ENCODE peak calls at places on chromosomes 13 and 19, in eight cellular contexts. One of them, this sample, is unnamed.

GRCh38 chr19:15101479-15102082 is 5.6 kb upstream of the SYDE1 start:
- DNase-seq in epithelial cell of proximal tubule: no peak
- DNase-seq in coronary artery: no peak
- DNase-seq in BE2C: peak
- DNase-seq in Panc1: peak
- DNase-seq in neural progenitor cell: peak
- DNase-seq in bronchial epithelial cell: peak
- DNase-seq in retinal pigment epithelial cell: no peak
- DNase-seq in this sample: no peak

GRCh38 chr13:73138967-73139491 is 80.2 kb downstream of the KLF5 start:
- DNase-seq in neural progenitor cell: no peak
- DNase-seq in coronary artery: no peak
- DNase-seq in epithelial cell of proximal tubule: no peak
- DNase-seq in Panc1: no peak
- DNase-seq in retinal pigment epithelial cell: no peak
- DNase-seq in bronchial epithelial cell: peak
- DNase-seq in BE2C: no peak
- DNase-seq in this sample: no peak

GRCh38 chr13:45441633-45442032 is 23.1 kb upstream of the COG3 start:
- DNase-seq in epithelial cell of proximal tubule: no peak
- DNase-seq in coronary artery: no peak
- DNase-seq in bronchial epithelial cell: peak
- DNase-seq in neural progenitor cell: no peak
- DNase-seq in BE2C: no peak
- DNase-seq in Panc1: no peak
- DNase-seq in retinal pigment epithelial cell: no peak
- DNase-seq in this sample: no peak

GRCh38 chr19:46068345-46069258 is 27.8 kb upstream of the IGFL4 start:
- DNase-seq in coronary artery: no peak
- DNase-seq in epithelial cell of proximal tubule: peak
- DNase-seq in Panc1: no peak
- DNase-seq in retinal pigment epithelial cell: peak
- DNase-seq in bronchial epithelial cell: peak
- DNase-seq in BE2C: no peak
- DNase-seq in neural progenitor cell: no peak
- DNase-seq in this sample: peak

GRCh38 chr13:84574851-84575250 is 692.6 kb upstream of the SLITRK1 start:
- DNase-seq in epithelial cell of proximal tubule: no peak
- DNase-seq in Panc1: no peak
- DNase-seq in BE2C: no peak
- DNase-seq in coronary artery: no peak
- DNase-seq in retinal pigment epithelial cell: no peak
- DNase-seq in neural progenitor cell: no peak
- DNase-seq in bronchial epithelial cell: peak
- DNase-seq in this sample: no peak

GRCh38 chr13:41762796-41763195 is 198.1 kb downstream of the VWA8 start:
- DNase-seq in bronchial epithelial cell: no peak
- DNase-seq in coronary artery: no peak
- DNase-seq in BE2C: no peak
- DNase-seq in epithelial cell of proximal tubule: no peak
- DNase-seq in neural progenitor cell: no peak
- DNase-seq in Panc1: no peak
- DNase-seq in retinal pigment epithelial cell: no peak
- DNase-seq in this sample: no peak

GRCh38 chr13:33744589-33745369 is 73.2 kb upstream of the RFC3 start:
- DNase-seq in neural progenitor cell: no peak
- DNase-seq in coronary artery: no peak
- DNase-seq in Panc1: no peak
- DNase-seq in retinal pigment epithelial cell: no peak
- DNase-seq in BE2C: no peak
- DNase-seq in bronchial epithelial cell: no peak
- DNase-seq in epithelial cell of proximal tubule: no peak
- DNase-seq in this sample: no peak

GRCh38 chr13:32737111-32737571 is 150.9 kb downstream of the PDS5B start:
- DNase-seq in coronary artery: no peak
- DNase-seq in Panc1: no peak
- DNase-seq in epithelial cell of proximal tubule: no peak
- DNase-seq in bronchial epithelial cell: no peak
- DNase-seq in retinal pigment epithelial cell: peak
- DNase-seq in BE2C: no peak
- DNase-seq in neural progenitor cell: no peak
- DNase-seq in this sample: no peak

GRCh38 chr19:56933014-56933705 is 92.6 kb upstream of the PEG3 start:
- DNase-seq in Panc1: no peak
- DNase-seq in epithelial cell of proximal tubule: no peak
- DNase-seq in BE2C: no peak
- DNase-seq in bronchial epithelial cell: no peak
- DNase-seq in retinal pigment epithelial cell: no peak
- DNase-seq in neural progenitor cell: no peak
- DNase-seq in coronary artery: no peak
- DNase-seq in this sample: no peak

GRCh38 chr13:73307481-73307880 is 248.7 kb downstream of the KLF5 start:
- DNase-seq in coronary artery: no peak
- DNase-seq in BE2C: no peak
- DNase-seq in Panc1: no peak
- DNase-seq in epithelial cell of proximal tubule: no peak
- DNase-seq in bronchial epithelial cell: no peak
- DNase-seq in retinal pigment epithelial cell: no peak
- DNase-seq in neural progenitor cell: no peak
- DNase-seq in this sample: peak

GRCh38 chr19:15025237-15025636 is 24.0 kb upstream of the CASP14 start:
- DNase-seq in epithelial cell of proximal tubule: no peak
- DNase-seq in retinal pigment epithelial cell: no peak
- DNase-seq in Panc1: no peak
- DNase-seq in coronary artery: no peak
- DNase-seq in bronchial epithelial cell: no peak
- DNase-seq in neural progenitor cell: no peak
- DNase-seq in BE2C: no peak
- DNase-seq in this sample: no peak

GRCh38 chr19:16584825-16585801 is 12.9 kb upstream of the SLC35E1 start:
- DNase-seq in retinal pigment epithelial cell: no peak
- DNase-seq in BE2C: no peak
- DNase-seq in coronary artery: no peak
- DNase-seq in epithelial cell of proximal tubule: no peak
- DNase-seq in Panc1: no peak
- DNase-seq in neural progenitor cell: no peak
- DNase-seq in bronchial epithelial cell: no peak
- DNase-seq in this sample: no peak
- H3K4me3 ChIP-seq in retinal pigment epithelial cell: no peak
- H3K4me3 ChIP-seq in BE2C: peak
- H3K4me3 ChIP-seq in coronary artery: peak
- H3K4me3 ChIP-seq in epithelial cell of proximal tubule: peak
- H3K4me3 ChIP-seq in Panc1: no peak
- H3K4me3 ChIP-seq in neural progenitor cell: peak
- H3K4me3 ChIP-seq in bronchial epithelial cell: no peak
- H3K4me3 ChIP-seq in this sample: peak

DNA sequence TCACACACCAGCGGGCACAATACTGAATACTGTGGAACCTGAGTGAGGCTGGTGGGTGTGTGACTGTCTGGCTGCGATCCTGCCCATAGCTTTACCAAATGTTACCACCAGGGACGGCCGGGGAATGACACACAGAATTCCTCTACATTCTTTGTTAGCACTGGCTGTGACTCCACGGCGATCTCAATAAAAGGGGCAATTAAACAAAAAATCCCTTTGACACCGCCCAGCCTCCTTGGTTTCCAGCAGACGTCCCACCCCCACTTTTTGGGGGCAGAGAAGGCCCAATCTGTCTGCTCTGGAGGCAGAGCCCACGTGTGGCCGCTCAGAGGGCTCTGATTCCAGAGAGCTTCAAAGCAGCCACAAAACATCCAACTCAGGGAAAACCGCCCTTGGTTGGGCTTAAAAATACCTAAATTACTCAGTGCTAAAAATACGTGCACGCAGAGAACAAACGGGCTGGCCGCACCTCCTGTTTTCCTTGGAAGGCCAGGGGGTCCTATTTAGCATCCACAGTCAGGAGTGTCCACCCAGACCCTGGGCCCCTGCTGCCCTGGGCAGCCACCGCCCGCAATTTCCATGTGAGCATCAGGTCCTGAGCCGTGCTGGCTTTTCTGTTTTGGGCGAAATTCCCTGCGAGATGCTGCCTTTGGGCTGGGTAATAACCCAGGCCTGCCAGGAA is 47.8 kb downstream of the GADD45B start:
- DNase-seq in epithelial cell of proximal tubule: no peak
- DNase-seq in Panc1: no peak
- DNase-seq in BE2C: no peak
- DNase-seq in neural progenitor cell: peak
- DNase-seq in bronchial epithelial cell: no peak
- DNase-seq in retinal pigment epithelial cell: no peak
- DNase-seq in coronary artery: no peak
- DNase-seq in this sample: no peak
- TF ChIP-seq CTCF in epithelial cell of proximal tubule: no peak
- TF ChIP-seq CTCF in Panc1: no peak
- TF ChIP-seq CTCF in BE2C: no peak
- TF ChIP-seq CTCF in neural progenitor cell: peak
- TF ChIP-seq CTCF in bronchial epithelial cell: no peak
- TF ChIP-seq CTCF in retinal pigment epithelial cell: peak
- TF ChIP-seq CTCF in coronary artery: no peak
- TF ChIP-seq CTCF in this sample: peak

GRCh38 chr13:109869312-109870237 is 83.2 kb upstream of the IRS2 start:
- DNase-seq in Panc1: no peak
- DNase-seq in coronary artery: peak
- DNase-seq in bronchial epithelial cell: peak
- DNase-seq in BE2C: peak
- DNase-seq in retinal pigment epithelial cell: no peak
- DNase-seq in epithelial cell of proximal tubule: peak
- DNase-seq in neural progenitor cell: no peak
- DNase-seq in this sample: peak
- H3K4me3 ChIP-seq in Panc1: peak
- H3K4me3 ChIP-seq in coronary artery: peak
- H3K4me3 ChIP-seq in bronchial epithelial cell: peak
- H3K4me3 ChIP-seq in BE2C: peak
- H3K4me3 ChIP-seq in retinal pigment epithelial cell: peak
- H3K4me3 ChIP-seq in epithelial cell of proximal tubule: peak
- H3K4me3 ChIP-seq in neural progenitor cell: no peak
- H3K4me3 ChIP-seq in this sample: no peak

GRCh38 chr13:112063807-112064206 is 3.1 kb upstream of the SOX1 start:
- DNase-seq in Panc1: no peak
- DNase-seq in coronary artery: no peak
- DNase-seq in epithelial cell of proximal tubule: no peak
- DNase-seq in neural progenitor cell: no peak
- DNase-seq in retinal pigment epithelial cell: no peak
- DNase-seq in bronchial epithelial cell: no peak
- DNase-seq in BE2C: no peak
- DNase-seq in this sample: no peak

GRCh38 chr13:112061367-112062046 is 5.4 kb upstream of the SOX1 start:
- DNase-seq in BE2C: no peak
- DNase-seq in bronchial epithelial cell: no peak
- DNase-seq in Panc1: no peak
- DNase-seq in retinal pigment epithelial cell: no peak
- DNase-seq in epithelial cell of proximal tubule: no peak
- DNase-seq in neural progenitor cell: peak
- DNase-seq in coronary artery: no peak
- DNase-seq in this sample: no peak

GRCh38 chr13:112062047-112062618 is 4.8 kb upstream of the SOX1 start:
- DNase-seq in Panc1: no peak
- DNase-seq in epithelial cell of proximal tubule: no peak
- DNase-seq in neural progenitor cell: peak
- DNase-seq in BE2C: no peak
- DNase-seq in bronchial epithelial cell: no peak
- DNase-seq in coronary artery: no peak
- DNase-seq in retinal pigment epithelial cell: no peak
- DNase-seq in this sample: no peak

GRCh38 chr13:112063309-112063626 is 3.7 kb upstream of the SOX1 start:
- DNase-seq in neural progenitor cell: no peak
- DNase-seq in retinal pigment epithelial cell: no peak
- DNase-seq in epithelial cell of proximal tubule: no peak
- DNase-seq in coronary artery: no peak
- DNase-seq in BE2C: no peak
- DNase-seq in bronchial epithelial cell: no peak
- DNase-seq in Panc1: no peak
- DNase-seq in this sample: no peak

GRCh38 chr13:112062619-112063308 is 4.2 kb upstream of the SOX1 start:
- DNase-seq in retinal pigment epithelial cell: no peak
- DNase-seq in neural progenitor cell: peak
- DNase-seq in bronchial epithelial cell: no peak
- DNase-seq in epithelial cell of proximal tubule: no peak
- DNase-seq in BE2C: no peak
- DNase-seq in coronary artery: no peak
- DNase-seq in Panc1: no peak
- DNase-seq in this sample: no peak
- TF ChIP-seq CTCF in retinal pigment epithelial cell: no peak
- TF ChIP-seq CTCF in neural progenitor cell: peak
- TF ChIP-seq CTCF in bronchial epithelial cell: no peak
- TF ChIP-seq CTCF in epithelial cell of proximal tubule: no peak
- TF ChIP-seq CTCF in BE2C: no peak
- TF ChIP-seq CTCF in coronary artery: no peak
- TF ChIP-seq CTCF in Panc1: no peak
- TF ChIP-seq CTCF in this sample: no peak

GRCh38 chr19:28066988-28067387 is 1146.0 kb downstream of the UQCRFS1 start:
- DNase-seq in BE2C: no peak
- DNase-seq in retinal pigment epithelial cell: no peak
- DNase-seq in bronchial epithelial cell: no peak
- DNase-seq in epithelial cell of proximal tubule: no peak
- DNase-seq in neural progenitor cell: no peak
- DNase-seq in Panc1: no peak
- DNase-seq in coronary artery: no peak
- DNase-seq in this sample: no peak
- H3K4me3 ChIP-seq in BE2C: no peak
- H3K4me3 ChIP-seq in retinal pigment epithelial cell: no peak
- H3K4me3 ChIP-seq in bronchial epithelial cell: no peak
- H3K4me3 ChIP-seq in epithelial cell of proximal tubule: no peak
- H3K4me3 ChIP-seq in neural progenitor cell: no peak
- H3K4me3 ChIP-seq in Panc1: no peak
- H3K4me3 ChIP-seq in coronary artery: no peak
- H3K4me3 ChIP-seq in this sample: no peak

DNA sequence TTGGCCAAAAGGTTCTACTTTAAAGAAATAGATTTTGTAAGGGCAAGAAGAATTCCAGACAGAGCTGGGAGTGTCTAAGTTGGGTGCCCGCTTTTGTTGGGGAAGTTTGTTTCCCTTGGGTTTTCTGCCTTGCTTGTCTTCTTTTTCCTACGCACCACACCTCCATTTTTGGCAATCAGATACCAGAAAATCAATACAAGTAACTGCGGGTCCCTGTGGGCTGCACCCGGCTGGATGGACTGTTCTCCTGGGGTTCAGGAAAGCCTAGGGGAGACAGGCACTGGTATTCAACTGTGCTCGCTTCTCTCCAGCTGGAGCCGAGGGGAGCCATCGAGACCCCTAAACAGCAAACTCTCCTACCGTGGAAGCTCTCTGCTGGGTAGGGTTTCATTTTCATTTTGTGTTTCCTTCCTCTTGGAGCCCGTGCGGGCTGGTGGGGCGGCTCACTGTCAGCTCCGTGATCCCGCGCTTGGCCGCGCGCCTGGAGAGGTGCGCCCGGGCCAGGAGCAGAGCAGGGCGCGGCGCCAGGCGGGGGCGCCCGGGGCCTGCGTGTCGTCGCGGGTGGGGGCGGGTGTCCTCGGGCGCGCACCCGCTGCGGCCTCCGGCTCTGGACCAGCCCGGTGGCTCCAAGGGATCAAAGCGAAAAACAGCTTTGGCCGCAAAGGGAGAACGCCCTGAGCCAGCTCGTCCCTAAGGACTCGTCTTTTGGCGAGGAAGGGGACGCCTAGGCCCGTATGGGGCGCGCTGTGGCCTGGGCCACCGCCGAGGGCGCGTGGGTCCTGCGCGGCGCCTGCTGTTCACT is 347.2 kb downstream of the ZNF536 start:
- DNase-seq in neural progenitor cell: peak
- DNase-seq in coronary artery: no peak
- DNase-seq in bronchial epithelial cell: no peak
- DNase-seq in Panc1: no peak
- DNase-seq in epithelial cell of proximal tubule: no peak
- DNase-seq in BE2C: peak
- DNase-seq in retinal pigment epithelial cell: no peak
- DNase-seq in this sample: no peak
- TF ChIP-seq CTCF in neural progenitor cell: peak
- TF ChIP-seq CTCF in coronary artery: no peak
- TF ChIP-seq CTCF in bronchial epithelial cell: no peak
- TF ChIP-seq CTCF in Panc1: no peak
- TF ChIP-seq CTCF in epithelial cell of proximal tubule: no peak
- TF ChIP-seq CTCF in BE2C: no peak
- TF ChIP-seq CTCF in retinal pigment epithelial cell: no peak
- TF ChIP-seq CTCF in this sample: no peak

This sample was measured in HFF-Myc.